ENCODE peak calls at places on chromosomes 5 and 9, in nine cellular contexts. One of them, this sample, is unnamed.

GRCh38 chr9:27499481-27499880 is 24.6 kb upstream of the IFNK start:
- DNase-seq in CD4-positive, CD25-positive, alpha-beta regulatory T cell: no peak
- DNase-seq in sigmoid colon: no peak
- DNase-seq in activated CD8-positive, alpha-beta memory T cell treated with anti-CD3 and anti-CD28 coated beads for 24 hours: no peak
- DNase-seq in stimulated activated CD4-positive, alpha-beta T cell treated with anti-CD3 and anti-CD28 coated beads, Interleukin-12 subunit alpha, Interleukin-12 subunit beta, amount 100 ng/mL, for 4 hours: no peak
- DNase-seq in T1000: no peak
- DNase-seq in hypothalamus: no peak
- DNase-seq in NCI-H2081: no peak
- DNase-seq in activated CD4-positive, alpha-beta T cell treated with anti-CD3 and anti-CD28 coated beads for 1 hour: no peak
- DNase-seq in this sample: peak; percentile 2

GRCh38 chr5:138370537-138370936 is 18.1 kb downstream of the KDM3B start:
- DNase-seq in activated CD8-positive, alpha-beta memory T cell treated with anti-CD3 and anti-CD28 coated beads for 24 hours: no peak
- DNase-seq in T1000: no peak
- DNase-seq in CD4-positive, CD25-positive, alpha-beta regulatory T cell: no peak
- DNase-seq in hypothalamus: no peak
- DNase-seq in NCI-H2081: no peak
- DNase-seq in stimulated activated CD4-positive, alpha-beta T cell treated with anti-CD3 and anti-CD28 coated beads, Interleukin-12 subunit alpha, Interleukin-12 subunit beta, amount 100 ng/mL, for 4 hours: no peak
- DNase-seq in sigmoid colon: no peak
- DNase-seq in activated CD4-positive, alpha-beta T cell treated with anti-CD3 and anti-CD28 coated beads for 1 hour: no peak
- DNase-seq in this sample: no peak

GRCh38 chr9:98572054-98572627 is 136.6 kb downstream of the GABBR2 start:
- DNase-seq in T1000: no peak
- DNase-seq in activated CD8-positive, alpha-beta memory T cell treated with anti-CD3 and anti-CD28 coated beads for 24 hours: no peak
- DNase-seq in hypothalamus: no peak
- DNase-seq in activated CD4-positive, alpha-beta T cell treated with anti-CD3 and anti-CD28 coated beads for 1 hour: no peak
- DNase-seq in stimulated activated CD4-positive, alpha-beta T cell treated with anti-CD3 and anti-CD28 coated beads, Interleukin-12 subunit alpha, Interleukin-12 subunit beta, amount 100 ng/mL, for 4 hours: no peak
- DNase-seq in CD4-positive, CD25-positive, alpha-beta regulatory T cell: no peak
- DNase-seq in NCI-H2081: no peak
- DNase-seq in sigmoid colon: no peak
- DNase-seq in this sample: no peak

GRCh38 chr9:3509926-3510325 is 15.9 kb downstream of the RFX3 start:
- DNase-seq in T1000: no peak
- DNase-seq in stimulated activated CD4-positive, alpha-beta T cell treated with anti-CD3 and anti-CD28 coated beads, Interleukin-12 subunit alpha, Interleukin-12 subunit beta, amount 100 ng/mL, for 4 hours: no peak
- DNase-seq in activated CD8-positive, alpha-beta memory T cell treated with anti-CD3 and anti-CD28 coated beads for 24 hours: no peak
- DNase-seq in hypothalamus: no peak
- DNase-seq in sigmoid colon: no peak
- DNase-seq in activated CD4-positive, alpha-beta T cell treated with anti-CD3 and anti-CD28 coated beads for 1 hour: no peak
- DNase-seq in CD4-positive, CD25-positive, alpha-beta regulatory T cell: no peak
- DNase-seq in NCI-H2081: no peak
- DNase-seq in this sample: no peak

GRCh38 chr5:141430332-141431113 is at the start of gene PCDHGA12:
- DNase-seq in stimulated activated CD4-positive, alpha-beta T cell treated with anti-CD3 and anti-CD28 coated beads, Interleukin-12 subunit alpha, Interleukin-12 subunit beta, amount 100 ng/mL, for 4 hours: no peak
- DNase-seq in sigmoid colon: no peak
- DNase-seq in T1000: no peak
- DNase-seq in CD4-positive, CD25-positive, alpha-beta regulatory T cell: no peak
- DNase-seq in hypothalamus: no peak
- DNase-seq in activated CD8-positive, alpha-beta memory T cell treated with anti-CD3 and anti-CD28 coated beads for 24 hours: no peak
- DNase-seq in activated CD4-positive, alpha-beta T cell treated with anti-CD3 and anti-CD28 coated beads for 1 hour: no peak
- DNase-seq in NCI-H2081: no peak
- DNase-seq in this sample: no peak

GRCh38 chr9:94084314-94084713 is at the start of gene PTPDC1:
- DNase-seq in stimulated activated CD4-positive, alpha-beta T cell treated with anti-CD3 and anti-CD28 coated beads, Interleukin-12 subunit alpha, Interleukin-12 subunit beta, amount 100 ng/mL, for 4 hours: no peak
- DNase-seq in NCI-H2081: no peak
- DNase-seq in T1000: no peak
- DNase-seq in sigmoid colon: no peak
- DNase-seq in activated CD8-positive, alpha-beta memory T cell treated with anti-CD3 and anti-CD28 coated beads for 24 hours: no peak
- DNase-seq in hypothalamus: peak; percentile 37
- DNase-seq in CD4-positive, CD25-positive, alpha-beta regulatory T cell: no peak
- DNase-seq in activated CD4-positive, alpha-beta T cell treated with anti-CD3 and anti-CD28 coated beads for 1 hour: no peak
- DNase-seq in this sample: no peak

GRCh38 chr9:76415154-76415553 is 20.9 kb upstream of the RFK start:
- DNase-seq in NCI-H2081: no peak
- DNase-seq in sigmoid colon: no peak
- DNase-seq in CD4-positive, CD25-positive, alpha-beta regulatory T cell: no peak
- DNase-seq in activated CD4-positive, alpha-beta T cell treated with anti-CD3 and anti-CD28 coated beads for 1 hour: no peak
- DNase-seq in activated CD8-positive, alpha-beta memory T cell treated with anti-CD3 and anti-CD28 coated beads for 24 hours: no peak
- DNase-seq in T1000: no peak
- DNase-seq in stimulated activated CD4-positive, alpha-beta T cell treated with anti-CD3 and anti-CD28 coated beads, Interleukin-12 subunit alpha, Interleukin-12 subunit beta, amount 100 ng/mL, for 4 hours: no peak
- DNase-seq in hypothalamus: no peak
- DNase-seq in this sample: no peak

GRCh38 chr9:12784461-12785250 is 9.8 kb downstream of the LURAP1L start:
- DNase-seq in T1000: peak; percentile 49
- DNase-seq in activated CD8-positive, alpha-beta memory T cell treated with anti-CD3 and anti-CD28 coated beads for 24 hours: no peak
- DNase-seq in CD4-positive, CD25-positive, alpha-beta regulatory T cell: no peak
- DNase-seq in sigmoid colon: peak; percentile 75
- DNase-seq in hypothalamus: no peak
- DNase-seq in stimulated activated CD4-positive, alpha-beta T cell treated with anti-CD3 and anti-CD28 coated beads, Interleukin-12 subunit alpha, Interleukin-12 subunit beta, amount 100 ng/mL, for 4 hours: no peak
- DNase-seq in activated CD4-positive, alpha-beta T cell treated with anti-CD3 and anti-CD28 coated beads for 1 hour: no peak
- DNase-seq in NCI-H2081: no peak
- DNase-seq in this sample: peak; percentile 92

GRCh38 chr5:118253401-118254061 is 734.8 kb downstream of the DTWD2 start:
- DNase-seq in activated CD8-positive, alpha-beta memory T cell treated with anti-CD3 and anti-CD28 coated beads for 24 hours: no peak
- DNase-seq in stimulated activated CD4-positive, alpha-beta T cell treated with anti-CD3 and anti-CD28 coated beads, Interleukin-12 subunit alpha, Interleukin-12 subunit beta, amount 100 ng/mL, for 4 hours: no peak
- DNase-seq in NCI-H2081: no peak
- DNase-seq in T1000: no peak
- DNase-seq in CD4-positive, CD25-positive, alpha-beta regulatory T cell: no peak
- DNase-seq in activated CD4-positive, alpha-beta T cell treated with anti-CD3 and anti-CD28 coated beads for 1 hour: no peak
- DNase-seq in hypothalamus: no peak
- DNase-seq in sigmoid colon: no peak
- DNase-seq in this sample: no peak

GRCh38 chr5:149904293-149904886 is 40.2 kb downstream of the PDE6A start:
- DNase-seq in NCI-H2081: no peak
- DNase-seq in T1000: no peak
- DNase-seq in sigmoid colon: no peak
- DNase-seq in activated CD4-positive, alpha-beta T cell treated with anti-CD3 and anti-CD28 coated beads for 1 hour: no peak
- DNase-seq in hypothalamus: no peak
- DNase-seq in activated CD8-positive, alpha-beta memory T cell treated with anti-CD3 and anti-CD28 coated beads for 24 hours: no peak
- DNase-seq in stimulated activated CD4-positive, alpha-beta T cell treated with anti-CD3 and anti-CD28 coated beads, Interleukin-12 subunit alpha, Interleukin-12 subunit beta, amount 100 ng/mL, for 4 hours: no peak
- DNase-seq in CD4-positive, CD25-positive, alpha-beta regulatory T cell: no peak
- DNase-seq in this sample: no peak

GRCh38 chr9:99635032-99635431 is 186.7 kb upstream of the NR4A3 start:
- DNase-seq in activated CD8-positive, alpha-beta memory T cell treated with anti-CD3 and anti-CD28 coated beads for 24 hours: no peak
- DNase-seq in activated CD4-positive, alpha-beta T cell treated with anti-CD3 and anti-CD28 coated beads for 1 hour: no peak
- DNase-seq in CD4-positive, CD25-positive, alpha-beta regulatory T cell: no peak
- DNase-seq in stimulated activated CD4-positive, alpha-beta T cell treated with anti-CD3 and anti-CD28 coated beads, Interleukin-12 subunit alpha, Interleukin-12 subunit beta, amount 100 ng/mL, for 4 hours: no peak
- DNase-seq in sigmoid colon: no peak
- DNase-seq in T1000: no peak
- DNase-seq in hypothalamus: no peak
- DNase-seq in NCI-H2081: no peak
- DNase-seq in this sample: no peak

GRCh38 chr9:121557581-121558422 is 58.2 kb upstream of the GGTA1 start:
- DNase-seq in stimulated activated CD4-positive, alpha-beta T cell treated with anti-CD3 and anti-CD28 coated beads, Interleukin-12 subunit alpha, Interleukin-12 subunit beta, amount 100 ng/mL, for 4 hours: no peak
- DNase-seq in sigmoid colon: peak; percentile 85
- DNase-seq in hypothalamus: peak; percentile 25
- DNase-seq in CD4-positive, CD25-positive, alpha-beta regulatory T cell: no peak
- DNase-seq in T1000: peak; percentile 83
- DNase-seq in NCI-H2081: no peak
- DNase-seq in activated CD8-positive, alpha-beta memory T cell treated with anti-CD3 and anti-CD28 coated beads for 24 hours: no peak
- DNase-seq in activated CD4-positive, alpha-beta T cell treated with anti-CD3 and anti-CD28 coated beads for 1 hour: no peak
- DNase-seq in this sample: peak; percentile 86

GRCh38 chr5:10233505-10233904 is 16.2 kb downstream of the ATPSCKMT start:
- DNase-seq in hypothalamus: no peak
- DNase-seq in NCI-H2081: peak; percentile 13
- DNase-seq in sigmoid colon: no peak
- DNase-seq in activated CD4-positive, alpha-beta T cell treated with anti-CD3 and anti-CD28 coated beads for 1 hour: no peak
- DNase-seq in T1000: peak; percentile 63
- DNase-seq in CD4-positive, CD25-positive, alpha-beta regulatory T cell: no peak
- DNase-seq in activated CD8-positive, alpha-beta memory T cell treated with anti-CD3 and anti-CD28 coated beads for 24 hours: no peak
- DNase-seq in stimulated activated CD4-positive, alpha-beta T cell treated with anti-CD3 and anti-CD28 coated beads, Interleukin-12 subunit alpha, Interleukin-12 subunit beta, amount 100 ng/mL, for 4 hours: no peak
- DNase-seq in this sample: peak; percentile 64

GRCh38 chr5:173472164-173472563 is 143.9 kb upstream of the STC2 start:
- DNase-seq in NCI-H2081: no peak
- DNase-seq in hypothalamus: peak; percentile 49
- DNase-seq in activated CD4-positive, alpha-beta T cell treated with anti-CD3 and anti-CD28 coated beads for 1 hour: no peak
- DNase-seq in stimulated activated CD4-positive, alpha-beta T cell treated with anti-CD3 and anti-CD28 coated beads, Interleukin-12 subunit alpha, Interleukin-12 subunit beta, amount 100 ng/mL, for 4 hours: no peak
- DNase-seq in T1000: peak; percentile 45
- DNase-seq in CD4-positive, CD25-positive, alpha-beta regulatory T cell: no peak
- DNase-seq in sigmoid colon: peak; percentile 90
- DNase-seq in activated CD8-positive, alpha-beta memory T cell treated with anti-CD3 and anti-CD28 coated beads for 24 hours: no peak
- DNase-seq in this sample: peak; percentile 60

GRCh38 chr5:52767766-52768480 is 19.8 kb upstream of the ITGA1 start:
- DNase-seq in NCI-H2081: no peak
- DNase-seq in T1000: no peak
- DNase-seq in CD4-positive, CD25-positive, alpha-beta regulatory T cell: no peak
- DNase-seq in activated CD4-positive, alpha-beta T cell treated with anti-CD3 and anti-CD28 coated beads for 1 hour: no peak
- DNase-seq in stimulated activated CD4-positive, alpha-beta T cell treated with anti-CD3 and anti-CD28 coated beads, Interleukin-12 subunit alpha, Interleukin-12 subunit beta, amount 100 ng/mL, for 4 hours: no peak
- DNase-seq in activated CD8-positive, alpha-beta memory T cell treated with anti-CD3 and anti-CD28 coated beads for 24 hours: no peak
- DNase-seq in hypothalamus: no peak
- DNase-seq in sigmoid colon: no peak
- DNase-seq in this sample: no peak

GRCh38 chr9:118882674-118883073 is 486.6 kb downstream of the BRINP1 start:
- DNase-seq in sigmoid colon: no peak
- DNase-seq in activated CD4-positive, alpha-beta T cell treated with anti-CD3 and anti-CD28 coated beads for 1 hour: no peak
- DNase-seq in hypothalamus: no peak
- DNase-seq in CD4-positive, CD25-positive, alpha-beta regulatory T cell: no peak
- DNase-seq in activated CD8-positive, alpha-beta memory T cell treated with anti-CD3 and anti-CD28 coated beads for 24 hours: no peak
- DNase-seq in T1000: peak; percentile 4
- DNase-seq in NCI-H2081: no peak
- DNase-seq in stimulated activated CD4-positive, alpha-beta T cell treated with anti-CD3 and anti-CD28 coated beads, Interleukin-12 subunit alpha, Interleukin-12 subunit beta, amount 100 ng/mL, for 4 hours: no peak
- DNase-seq in this sample: peak; percentile 56

GRCh38 chr9:72038408-72038807 is 22.0 kb downstream of the C9orf57 start:
- DNase-seq in activated CD4-positive, alpha-beta T cell treated with anti-CD3 and anti-CD28 coated beads for 1 hour: no peak
- DNase-seq in activated CD8-positive, alpha-beta memory T cell treated with anti-CD3 and anti-CD28 coated beads for 24 hours: no peak
- DNase-seq in hypothalamus: no peak
- DNase-seq in T1000: no peak
- DNase-seq in stimulated activated CD4-positive, alpha-beta T cell treated with anti-CD3 and anti-CD28 coated beads, Interleukin-12 subunit alpha, Interleukin-12 subunit beta, amount 100 ng/mL, for 4 hours: no peak
- DNase-seq in CD4-positive, CD25-positive, alpha-beta regulatory T cell: no peak
- DNase-seq in NCI-H2081: peak; percentile 52
- DNase-seq in sigmoid colon: no peak
- DNase-seq in this sample: no peak

GRCh38 chr5:109454726-109455505 is 45.1 kb upstream of the PJA2 start:
- DNase-seq in stimulated activated CD4-positive, alpha-beta T cell treated with anti-CD3 and anti-CD28 coated beads, Interleukin-12 subunit alpha, Interleukin-12 subunit beta, amount 100 ng/mL, for 4 hours: no peak
- DNase-seq in hypothalamus: no peak
- DNase-seq in activated CD8-positive, alpha-beta memory T cell treated with anti-CD3 and anti-CD28 coated beads for 24 hours: no peak
- DNase-seq in activated CD4-positive, alpha-beta T cell treated with anti-CD3 and anti-CD28 coated beads for 1 hour: no peak
- DNase-seq in NCI-H2081: no peak
- DNase-seq in CD4-positive, CD25-positive, alpha-beta regulatory T cell: no peak
- DNase-seq in sigmoid colon: no peak
- DNase-seq in T1000: no peak
- DNase-seq in this sample: no peak

GRCh38 chr5:159444441-159445082 is 114.3 kb upstream of the IL12B start:
- DNase-seq in hypothalamus: no peak
- DNase-seq in activated CD4-positive, alpha-beta T cell treated with anti-CD3 and anti-CD28 coated beads for 1 hour: no peak
- DNase-seq in activated CD8-positive, alpha-beta memory T cell treated with anti-CD3 and anti-CD28 coated beads for 24 hours: no peak
- DNase-seq in stimulated activated CD4-positive, alpha-beta T cell treated with anti-CD3 and anti-CD28 coated beads, Interleukin-12 subunit alpha, Interleukin-12 subunit beta, amount 100 ng/mL, for 4 hours: no peak
- DNase-seq in T1000: no peak
- DNase-seq in CD4-positive, CD25-positive, alpha-beta regulatory T cell: no peak
- DNase-seq in NCI-H2081: peak; percentile 7
- DNase-seq in sigmoid colon: no peak
- DNase-seq in this sample: peak; percentile 89

GRCh38 chr5:179008667-179009066 is 13.5 kb upstream of the GRM6 start:
- DNase-seq in activated CD8-positive, alpha-beta memory T cell treated with anti-CD3 and anti-CD28 coated beads for 24 hours: no peak
- DNase-seq in hypothalamus: no peak
- DNase-seq in T1000: no peak
- DNase-seq in sigmoid colon: no peak
- DNase-seq in stimulated activated CD4-positive, alpha-beta T cell treated with anti-CD3 and anti-CD28 coated beads, Interleukin-12 subunit alpha, Interleukin-12 subunit beta, amount 100 ng/mL, for 4 hours: no peak
- DNase-seq in activated CD4-positive, alpha-beta T cell treated with anti-CD3 and anti-CD28 coated beads for 1 hour: no peak
- DNase-seq in CD4-positive, CD25-positive, alpha-beta regulatory T cell: no peak
- DNase-seq in NCI-H2081: no peak
- DNase-seq in this sample: no peak

GRCh38 chr9:115161431-115161830 is 43.5 kb upstream of the TNC start:
- DNase-seq in sigmoid colon: no peak
- DNase-seq in stimulated activated CD4-positive, alpha-beta T cell treated with anti-CD3 and anti-CD28 coated beads, Interleukin-12 subunit alpha, Interleukin-12 subunit beta, amount 100 ng/mL, for 4 hours: no peak
- DNase-seq in activated CD4-positive, alpha-beta T cell treated with anti-CD3 and anti-CD28 coated beads for 1 hour: no peak
- DNase-seq in hypothalamus: no peak
- DNase-seq in CD4-positive, CD25-positive, alpha-beta regulatory T cell: no peak
- DNase-seq in T1000: no peak
- DNase-seq in activated CD8-positive, alpha-beta memory T cell treated with anti-CD3 and anti-CD28 coated beads for 24 hours: no peak
- DNase-seq in NCI-H2081: no peak
- DNase-seq in this sample: no peak

GRCh38 chr5:111813520-111813919 is 56.5 kb upstream of the NREP start:
- DNase-seq in hypothalamus: no peak
- DNase-seq in stimulated activated CD4-positive, alpha-beta T cell treated with anti-CD3 and anti-CD28 coated beads, Interleukin-12 subunit alpha, Interleukin-12 subunit beta, amount 100 ng/mL, for 4 hours: no peak
- DNase-seq in CD4-positive, CD25-positive, alpha-beta regulatory T cell: no peak
- DNase-seq in sigmoid colon: no peak
- DNase-seq in activated CD4-positive, alpha-beta T cell treated with anti-CD3 and anti-CD28 coated beads for 1 hour: no peak
- DNase-seq in NCI-H2081: no peak
- DNase-seq in activated CD8-positive, alpha-beta memory T cell treated with anti-CD3 and anti-CD28 coated beads for 24 hours: no peak
- DNase-seq in T1000: no peak
- DNase-seq in this sample: no peak

GRCh38 chr5:112717506-112718082 is 20.1 kb upstream of the APC start:
- DNase-seq in activated CD8-positive, alpha-beta memory T cell treated with anti-CD3 and anti-CD28 coated beads for 24 hours: no peak
- DNase-seq in activated CD4-positive, alpha-beta T cell treated with anti-CD3 and anti-CD28 coated beads for 1 hour: no peak
- DNase-seq in CD4-positive, CD25-positive, alpha-beta regulatory T cell: no peak
- DNase-seq in sigmoid colon: no peak
- DNase-seq in hypothalamus: no peak
- DNase-seq in T1000: no peak
- DNase-seq in NCI-H2081: no peak
- DNase-seq in stimulated activated CD4-positive, alpha-beta T cell treated with anti-CD3 and anti-CD28 coated beads, Interleukin-12 subunit alpha, Interleukin-12 subunit beta, amount 100 ng/mL, for 4 hours: no peak
- DNase-seq in this sample: no peak

GRCh38 chr9:113519401-113520108 is 56.0 kb downstream of the RGS3 start:
- DNase-seq in hypothalamus: no peak
- DNase-seq in activated CD4-positive, alpha-beta T cell treated with anti-CD3 and anti-CD28 coated beads for 1 hour: no peak
- DNase-seq in CD4-positive, CD25-positive, alpha-beta regulatory T cell: no peak
- DNase-seq in stimulated activated CD4-positive, alpha-beta T cell treated with anti-CD3 and anti-CD28 coated beads, Interleukin-12 subunit alpha, Interleukin-12 subunit beta, amount 100 ng/mL, for 4 hours: no peak
- DNase-seq in sigmoid colon: no peak
- DNase-seq in T1000: no peak
- DNase-seq in NCI-H2081: no peak
- DNase-seq in activated CD8-positive, alpha-beta memory T cell treated with anti-CD3 and anti-CD28 coated beads for 24 hours: no peak
- DNase-seq in this sample: peak; percentile 94

GRCh38 chr5:153043876-153044275 is 446.6 kb upstream of the GRIA1 start:
- DNase-seq in sigmoid colon: no peak
- DNase-seq in NCI-H2081: no peak
- DNase-seq in activated CD4-positive, alpha-beta T cell treated with anti-CD3 and anti-CD28 coated beads for 1 hour: no peak
- DNase-seq in T1000: no peak
- DNase-seq in stimulated activated CD4-positive, alpha-beta T cell treated with anti-CD3 and anti-CD28 coated beads, Interleukin-12 subunit alpha, Interleukin-12 subunit beta, amount 100 ng/mL, for 4 hours: no peak
- DNase-seq in activated CD8-positive, alpha-beta memory T cell treated with anti-CD3 and anti-CD28 coated beads for 24 hours: no peak
- DNase-seq in hypothalamus: no peak
- DNase-seq in CD4-positive, CD25-positive, alpha-beta regulatory T cell: no peak
- DNase-seq in this sample: no peak

GRCh38 chr5:110738503-110738811 is 350 bp upstream of the SLC25A46 start:
- DNase-seq in T1000: no peak
- DNase-seq in stimulated activated CD4-positive, alpha-beta T cell treated with anti-CD3 and anti-CD28 coated beads, Interleukin-12 subunit alpha, Interleukin-12 subunit beta, amount 100 ng/mL, for 4 hours: no peak
- DNase-seq in CD4-positive, CD25-positive, alpha-beta regulatory T cell: no peak
- DNase-seq in NCI-H2081: no peak
- DNase-seq in activated CD4-positive, alpha-beta T cell treated with anti-CD3 and anti-CD28 coated beads for 1 hour: no peak
- DNase-seq in sigmoid colon: no peak
- DNase-seq in hypothalamus: no peak
- DNase-seq in activated CD8-positive, alpha-beta memory T cell treated with anti-CD3 and anti-CD28 coated beads for 24 hours: no peak
- DNase-seq in this sample: no peak

GRCh38 chr9:14221558-14221957 is 92.4 kb downstream of the NFIB start:
- DNase-seq in sigmoid colon: no peak
- DNase-seq in CD4-positive, CD25-positive, alpha-beta regulatory T cell: no peak
- DNase-seq in T1000: peak; percentile 38
- DNase-seq in hypothalamus: no peak
- DNase-seq in activated CD8-positive, alpha-beta memory T cell treated with anti-CD3 and anti-CD28 coated beads for 24 hours: no peak
- DNase-seq in NCI-H2081: no peak
- DNase-seq in activated CD4-positive, alpha-beta T cell treated with anti-CD3 and anti-CD28 coated beads for 1 hour: no peak
- DNase-seq in stimulated activated CD4-positive, alpha-beta T cell treated with anti-CD3 and anti-CD28 coated beads, Interleukin-12 subunit alpha, Interleukin-12 subunit beta, amount 100 ng/mL, for 4 hours: no peak
- DNase-seq in this sample: peak; percentile 72

GRCh38 chr5:112933651-112934365 is 11.8 kb upstream of the REEP5 start:
- DNase-seq in stimulated activated CD4-positive, alpha-beta T cell treated with anti-CD3 and anti-CD28 coated beads, Interleukin-12 subunit alpha, Interleukin-12 subunit beta, amount 100 ng/mL, for 4 hours: no peak
- DNase-seq in NCI-H2081: no peak
- DNase-seq in sigmoid colon: no peak
- DNase-seq in T1000: no peak
- DNase-seq in activated CD8-positive, alpha-beta memory T cell treated with anti-CD3 and anti-CD28 coated beads for 24 hours: no peak
- DNase-seq in activated CD4-positive, alpha-beta T cell treated with anti-CD3 and anti-CD28 coated beads for 1 hour: no peak
- DNase-seq in hypothalamus: no peak
- DNase-seq in CD4-positive, CD25-positive, alpha-beta regulatory T cell: no peak
- DNase-seq in this sample: no peak

GRCh38 chr5:29208026-29208425 is 1985.5 kb upstream of the CDH6 start:
- DNase-seq in activated CD8-positive, alpha-beta memory T cell treated with anti-CD3 and anti-CD28 coated beads for 24 hours: no peak
- DNase-seq in T1000: no peak
- DNase-seq in NCI-H2081: no peak
- DNase-seq in sigmoid colon: no peak
- DNase-seq in CD4-positive, CD25-positive, alpha-beta regulatory T cell: no peak
- DNase-seq in activated CD4-positive, alpha-beta T cell treated with anti-CD3 and anti-CD28 coated beads for 1 hour: no peak
- DNase-seq in hypothalamus: no peak
- DNase-seq in stimulated activated CD4-positive, alpha-beta T cell treated with anti-CD3 and anti-CD28 coated beads, Interleukin-12 subunit alpha, Interleukin-12 subunit beta, amount 100 ng/mL, for 4 hours: no peak
- DNase-seq in this sample: no peak

GRCh38 chr5:173290477-173291131 is 37.6 kb downstream of the STC2 start:
- DNase-seq in sigmoid colon: peak; percentile 72
- DNase-seq in activated CD8-positive, alpha-beta memory T cell treated with anti-CD3 and anti-CD28 coated beads for 24 hours: no peak
- DNase-seq in NCI-H2081: no peak
- DNase-seq in hypothalamus: no peak
- DNase-seq in stimulated activated CD4-positive, alpha-beta T cell treated with anti-CD3 and anti-CD28 coated beads, Interleukin-12 subunit alpha, Interleukin-12 subunit beta, amount 100 ng/mL, for 4 hours: no peak
- DNase-seq in CD4-positive, CD25-positive, alpha-beta regulatory T cell: no peak
- DNase-seq in T1000: no peak
- DNase-seq in activated CD4-positive, alpha-beta T cell treated with anti-CD3 and anti-CD28 coated beads for 1 hour: no peak
- DNase-seq in this sample: no peak

GRCh38 chr5:83219077-83219476 is 141.7 kb downstream of the XRCC4 start:
- DNase-seq in CD4-positive, CD25-positive, alpha-beta regulatory T cell: no peak
- DNase-seq in hypothalamus: no peak
- DNase-seq in sigmoid colon: no peak
- DNase-seq in NCI-H2081: no peak
- DNase-seq in activated CD4-positive, alpha-beta T cell treated with anti-CD3 and anti-CD28 coated beads for 1 hour: no peak
- DNase-seq in activated CD8-positive, alpha-beta memory T cell treated with anti-CD3 and anti-CD28 coated beads for 24 hours: no peak
- DNase-seq in stimulated activated CD4-positive, alpha-beta T cell treated with anti-CD3 and anti-CD28 coated beads, Interleukin-12 subunit alpha, Interleukin-12 subunit beta, amount 100 ng/mL, for 4 hours: no peak
- DNase-seq in T1000: no peak
- DNase-seq in this sample: no peak